ENCODE peak calls at places on chromosomes 3 and 15, in six cellular contexts. One of them, this sample, is unnamed.

GRCh38 chr15:66796343-66796742 is 94.3 kb downstream of the SMAD6 start:
- DNase-seq in tibial nerve: no peak
- DNase-seq in HepG2: no peak
- DNase-seq in A549: no peak
- DNase-seq in body of pancreas: no peak
- DNase-seq in stomach: no peak
- DNase-seq in this sample: no peak

GRCh38 chr15:67033012-67033411 is 32.4 kb upstream of the SMAD3 start:
- DNase-seq in tibial nerve: no peak
- DNase-seq in HepG2: no peak
- DNase-seq in A549: no peak
- DNase-seq in body of pancreas: no peak
- DNase-seq in stomach: no peak
- DNase-seq in this sample: no peak

GRCh38 chr15:68592054-68592453 is 13.3 kb downstream of the CORO2B start:
- DNase-seq in tibial nerve: no peak
- DNase-seq in HepG2: no peak
- DNase-seq in A549: no peak
- DNase-seq in body of pancreas: no peak
- DNase-seq in stomach: no peak
- DNase-seq in this sample: no peak

GRCh38 chr3:62558549-62559112 is 185.3 kb upstream of the FEZF2 start:
- DNase-seq in tibial nerve: no peak
- DNase-seq in HepG2: peak; percentile 7
- DNase-seq in A549: peak; percentile 13
- DNase-seq in body of pancreas: peak; percentile 14
- DNase-seq in stomach: no peak
- DNase-seq in this sample: peak; percentile 42

GRCh38 chr15:70817266-70817665 is 36.7 kb downstream of the LARP6 start:
- DNase-seq in tibial nerve: no peak
- DNase-seq in HepG2: no peak
- DNase-seq in A549: no peak
- DNase-seq in body of pancreas: no peak
- DNase-seq in stomach: no peak
- DNase-seq in this sample: no peak

GRCh38 chr15:77533986-77534385 is 98.7 kb downstream of the LINGO1 start:
- DNase-seq in tibial nerve: no peak
- DNase-seq in HepG2: no peak
- DNase-seq in A549: no peak
- DNase-seq in body of pancreas: no peak
- DNase-seq in stomach: no peak
- DNase-seq in this sample: no peak

GRCh38 chr3:54822206-54822605 is 105.7 kb downstream of the LRTM1 start:
- DNase-seq in tibial nerve: peak; percentile 38
- DNase-seq in HepG2: no peak
- DNase-seq in A549: no peak
- DNase-seq in body of pancreas: no peak
- DNase-seq in stomach: no peak
- DNase-seq in this sample: no peak

GRCh38 chr3:141659821-141660597 is 78.1 kb upstream of the RNF7 start:
- DNase-seq in tibial nerve: peak; percentile 8
- DNase-seq in HepG2: no peak
- DNase-seq in A549: peak; percentile 47
- DNase-seq in body of pancreas: peak; percentile 75
- DNase-seq in stomach: peak; percentile 64
- DNase-seq in this sample: no peak

GRCh38 chr3:77078279-77078678 is 38.4 kb downstream of the ROBO2 start:
- DNase-seq in tibial nerve: no peak
- DNase-seq in HepG2: peak; percentile 1
- DNase-seq in A549: no peak
- DNase-seq in body of pancreas: peak; percentile 15
- DNase-seq in stomach: no peak
- DNase-seq in this sample: no peak

GRCh38 chr3:66233033-66233432 is 12.2 kb downstream of the SLC25A26 start:
- DNase-seq in tibial nerve: no peak
- DNase-seq in HepG2: no peak
- DNase-seq in A549: no peak
- DNase-seq in body of pancreas: no peak
- DNase-seq in stomach: no peak
- DNase-seq in this sample: no peak

GRCh38 chr3:107621465-107621864 is 98.7 kb downstream of the BBX start:
- DNase-seq in tibial nerve: no peak
- DNase-seq in HepG2: no peak
- DNase-seq in A549: no peak
- DNase-seq in body of pancreas: no peak
- DNase-seq in stomach: no peak
- DNase-seq in this sample: no peak

GRCh38 chr3:30689202-30689641 is 82.8 kb downstream of the TGFBR2 start:
- DNase-seq in tibial nerve: no peak
- DNase-seq in HepG2: no peak
- DNase-seq in A549: peak; percentile 37
- DNase-seq in body of pancreas: peak; percentile 67
- DNase-seq in stomach: peak; percentile 64
- DNase-seq in this sample: no peak

GRCh38 chr3:109224333-109224732 is 87.8 kb downstream of the C3orf85 start:
- DNase-seq in tibial nerve: no peak
- DNase-seq in HepG2: peak; percentile 12
- DNase-seq in A549: no peak
- DNase-seq in body of pancreas: peak; percentile 56
- DNase-seq in stomach: peak; percentile 42
- DNase-seq in this sample: no peak

GRCh38 chr15:60799885-60800728 is 321.2 kb upstream of the ICE2 start:
- DNase-seq in tibial nerve: no peak
- DNase-seq in HepG2: no peak
- DNase-seq in A549: no peak
- DNase-seq in body of pancreas: no peak
- DNase-seq in stomach: no peak
- DNase-seq in this sample: no peak

GRCh38 chr15:88604381-88604951 is 16.7 kb upstream of the AEN start:
- DNase-seq in tibial nerve: no peak
- DNase-seq in HepG2: no peak
- DNase-seq in A549: no peak
- DNase-seq in body of pancreas: peak; percentile 52
- DNase-seq in stomach: no peak
- DNase-seq in this sample: no peak

GRCh38 chr3:100184960-100185566 is 70.8 kb upstream of the FILIP1L start:
- DNase-seq in tibial nerve: no peak
- DNase-seq in HepG2: no peak
- DNase-seq in A549: no peak
- DNase-seq in body of pancreas: no peak
- DNase-seq in stomach: no peak
- DNase-seq in this sample: no peak

GRCh38 chr3:40387001-40387894 is at the start of gene ENTPD3:
- DNase-seq in tibial nerve: no peak
- DNase-seq in HepG2: no peak
- DNase-seq in A549: no peak
- DNase-seq in body of pancreas: peak; percentile 79
- DNase-seq in stomach: peak; percentile 64
- DNase-seq in this sample: no peak

GRCh38 chr3:43689166-43689565 is 1.6 kb upstream of the ABHD5 start:
- DNase-seq in tibial nerve: no peak
- DNase-seq in HepG2: no peak
- DNase-seq in A549: no peak
- DNase-seq in body of pancreas: no peak
- DNase-seq in stomach: no peak
- DNase-seq in this sample: no peak

GRCh38 chr3:43692085-43692484 is 1.3 kb downstream of the ABHD5 start:
- DNase-seq in tibial nerve: no peak
- DNase-seq in HepG2: no peak
- DNase-seq in A549: no peak
- DNase-seq in body of pancreas: no peak
- DNase-seq in stomach: no peak
- DNase-seq in this sample: no peak

GRCh38 chr3:43689766-43690399 is 855 bp upstream of the ABHD5 start:
- DNase-seq in tibial nerve: no peak
- DNase-seq in HepG2: no peak
- DNase-seq in A549: no peak
- DNase-seq in body of pancreas: no peak
- DNase-seq in stomach: no peak
- DNase-seq in this sample: no peak

GRCh38 chr3:43691120-43692002 is 623 bp downstream of the ABHD5 start:
- DNase-seq in tibial nerve: peak; percentile 44
- DNase-seq in HepG2: peak; percentile 30
- DNase-seq in A549: peak; percentile 33
- DNase-seq in body of pancreas: peak; percentile 89
- DNase-seq in stomach: peak; percentile 84
- DNase-seq in this sample: peak; percentile 93

GRCh38 chr3:43690400-43691119 is at the start of gene ABHD5:
- DNase-seq in tibial nerve: peak; percentile 82
- DNase-seq in HepG2: peak; percentile 81
- DNase-seq in A549: peak; percentile 78
- DNase-seq in body of pancreas: peak; percentile 94
- DNase-seq in stomach: peak; percentile 93
- DNase-seq in this sample: peak; percentile 96
- TF ChIP-seq POLR2A in tibial nerve: peak; percentile 97
- TF ChIP-seq POLR2A in HepG2: peak; percentile 97
- TF ChIP-seq POLR2A in A549: peak; percentile 99
- TF ChIP-seq POLR2A in body of pancreas: peak; percentile 100
- TF ChIP-seq POLR2A in stomach: peak; percentile 90
- TF ChIP-seq POLR2A in this sample: peak; percentile 99

GRCh38 chr3:119323401-119324107 is 29.4 kb downstream of the ARHGAP31 start:
- DNase-seq in tibial nerve: no peak
- DNase-seq in HepG2: no peak
- DNase-seq in A549: no peak
- DNase-seq in body of pancreas: peak; percentile 28
- DNase-seq in stomach: no peak
- DNase-seq in this sample: no peak

GRCh38 chr3:119324899-119325298 is 30.7 kb downstream of the ARHGAP31 start:
- DNase-seq in tibial nerve: no peak
- DNase-seq in HepG2: no peak
- DNase-seq in A549: no peak
- DNase-seq in body of pancreas: no peak
- DNase-seq in stomach: no peak
- DNase-seq in this sample: no peak

GRCh38 chr3:119322021-119322522 is 27.9 kb downstream of the ARHGAP31 start:
- DNase-seq in tibial nerve: no peak
- DNase-seq in HepG2: no peak
- DNase-seq in A549: peak; percentile 17
- DNase-seq in body of pancreas: no peak
- DNase-seq in stomach: no peak
- DNase-seq in this sample: no peak

GRCh38 chr3:119319311-119319710 is 25.1 kb downstream of the ARHGAP31 start:
- DNase-seq in tibial nerve: no peak
- DNase-seq in HepG2: no peak
- DNase-seq in A549: no peak
- DNase-seq in body of pancreas: no peak
- DNase-seq in stomach: no peak
- DNase-seq in this sample: no peak

DNA sequence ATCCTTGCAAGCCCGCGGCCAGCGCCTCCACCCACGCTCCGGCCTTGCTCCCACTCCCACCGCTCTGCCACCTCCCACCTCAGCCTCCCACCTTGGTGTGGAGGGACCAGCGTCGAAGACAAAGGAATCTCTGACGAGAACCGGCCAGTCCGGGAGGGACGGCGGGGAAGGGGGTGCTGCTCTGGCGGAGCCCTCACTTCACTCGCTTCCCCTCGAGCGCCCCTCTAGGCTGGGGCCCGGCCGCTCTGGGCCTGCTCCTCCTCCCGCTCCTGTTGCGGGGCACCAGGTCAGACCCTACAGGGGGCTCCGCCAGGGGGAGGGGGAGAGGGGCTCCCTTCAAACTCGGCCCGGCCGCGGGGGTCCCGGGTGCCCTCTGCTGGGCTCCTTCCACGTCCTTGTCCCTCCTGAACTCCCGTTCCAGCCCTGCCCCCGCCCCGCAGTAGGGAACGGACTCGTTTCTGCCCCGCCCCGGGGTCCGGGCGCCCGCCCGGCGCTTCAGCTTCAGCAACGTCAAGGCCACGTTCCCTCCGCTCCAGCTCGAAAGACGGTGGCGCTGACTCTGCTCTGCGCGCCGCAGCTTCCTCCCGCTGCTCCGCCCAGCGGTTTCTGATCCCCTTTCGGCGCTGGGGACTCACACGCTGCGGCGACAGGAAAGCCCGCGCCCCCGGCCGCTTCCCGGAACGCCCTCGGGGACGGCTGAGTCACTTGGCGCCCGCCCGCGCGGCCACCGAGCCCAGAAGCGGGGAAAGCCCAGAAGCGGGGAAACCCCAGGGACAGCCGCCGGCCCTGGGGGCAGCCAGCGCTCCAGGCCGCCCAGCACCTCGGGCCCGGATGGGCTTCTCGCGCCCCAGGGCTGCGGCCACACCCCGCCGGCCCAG is 28.6 kb downstream of the ARHGAP31 start:
- DNase-seq in tibial nerve: peak; percentile 52
- DNase-seq in HepG2: peak; percentile 56
- DNase-seq in A549: peak; percentile 66
- DNase-seq in body of pancreas: peak; percentile 82
- DNase-seq in stomach: peak; percentile 83
- DNase-seq in this sample: peak; percentile 94
- TF ChIP-seq POLR2A in tibial nerve: peak; percentile 48
- TF ChIP-seq POLR2A in HepG2: no peak
- TF ChIP-seq POLR2A in A549: peak; percentile 76
- TF ChIP-seq POLR2A in body of pancreas: peak; percentile 91
- TF ChIP-seq POLR2A in stomach: no peak
- TF ChIP-seq POLR2A in this sample: no peak

DNA sequence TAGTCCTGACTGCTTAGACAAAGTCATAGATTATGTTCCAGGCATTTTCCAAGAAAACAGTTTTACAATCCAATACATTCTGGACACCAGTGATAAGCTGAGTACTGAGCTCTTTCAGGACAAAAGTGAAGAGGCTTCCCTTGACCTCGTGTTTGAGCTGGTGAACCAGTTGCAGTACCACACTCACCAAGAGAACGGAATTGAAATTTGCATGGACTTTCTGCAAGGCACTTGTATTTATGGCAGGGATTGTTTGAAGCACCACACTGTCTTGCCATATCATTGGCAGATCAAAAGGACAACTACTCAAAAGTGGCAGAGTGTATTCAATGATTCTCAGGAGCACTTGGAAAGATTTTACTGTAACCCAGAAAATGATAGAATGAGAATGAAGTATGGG is 3.8 kb downstream of the TIPARP start:
- DNase-seq in tibial nerve: no peak
- DNase-seq in HepG2: no peak
- DNase-seq in A549: no peak
- DNase-seq in body of pancreas: no peak
- DNase-seq in stomach: no peak
- DNase-seq in this sample: no peak
- TF ChIP-seq POLR2A in tibial nerve: no peak
- TF ChIP-seq POLR2A in HepG2: no peak
- TF ChIP-seq POLR2A in A549: no peak
- TF ChIP-seq POLR2A in body of pancreas: no peak
- TF ChIP-seq POLR2A in stomach: no peak
- TF ChIP-seq POLR2A in this sample: no peak

GRCh38 chr3:196609343-196609775 is 30.1 kb upstream of the NRROS start:
- DNase-seq in tibial nerve: peak; percentile 92
- DNase-seq in HepG2: peak; percentile 64
- DNase-seq in A549: peak; percentile 80
- DNase-seq in body of pancreas: peak; percentile 93
- DNase-seq in stomach: peak; percentile 94
- DNase-seq in this sample: peak; percentile 95

GRCh38 chr3:196608693-196609092 is 30.8 kb upstream of the NRROS start:
- DNase-seq in tibial nerve: no peak
- DNase-seq in HepG2: no peak
- DNase-seq in A549: no peak
- DNase-seq in body of pancreas: no peak
- DNase-seq in stomach: no peak
- DNase-seq in this sample: no peak

GRCh38 chr3:196617256-196617655 is 22.2 kb upstream of the NRROS start:
- DNase-seq in tibial nerve: no peak
- DNase-seq in HepG2: no peak
- DNase-seq in A549: no peak
- DNase-seq in body of pancreas: no peak
- DNase-seq in stomach: no peak
- DNase-seq in this sample: no peak

GRCh38 chr3:196609815-196610515 is 29.5 kb upstream of the NRROS start:
- DNase-seq in tibial nerve: no peak
- DNase-seq in HepG2: no peak
- DNase-seq in A549: no peak
- DNase-seq in body of pancreas: no peak
- DNase-seq in stomach: no peak
- DNase-seq in this sample: no peak

GRCh38 chr3:196611761-196612483 is 27.6 kb upstream of the NRROS start:
- DNase-seq in tibial nerve: no peak
- DNase-seq in HepG2: no peak
- DNase-seq in A549: no peak
- DNase-seq in body of pancreas: no peak
- DNase-seq in stomach: no peak
- DNase-seq in this sample: no peak
- TF ChIP-seq POLR2A in tibial nerve: no peak
- TF ChIP-seq POLR2A in HepG2: no peak
- TF ChIP-seq POLR2A in A549: no peak
- TF ChIP-seq POLR2A in body of pancreas: no peak
- TF ChIP-seq POLR2A in stomach: no peak
- TF ChIP-seq POLR2A in this sample: peak; percentile 4